ENCODE peak calls at places on chromosomes 12 and 14, in ten cellular contexts. One of them, this sample, is unnamed.

GRCh38 chr14:102221026-102221425 is 81.3 kb downstream of the WDR20 start:
- DNase-seq in tibial artery: no peak
- DNase-seq in H1: no peak
- DNase-seq in HCT116: no peak
- DNase-seq in neural progenitor cell: no peak
- DNase-seq in foreskin fibroblast: peak
- DNase-seq in PC-3: peak
- DNase-seq in fibroblast of the aortic adventitia: no peak
- DNase-seq in SK-N-SH: no peak
- DNase-seq in AG04449: no peak
- DNase-seq in this sample: no peak

GRCh38 chr12:118061876-118062791 is 1.2 kb upstream of the WSB2 start:
- DNase-seq in PC-3: peak
- DNase-seq in HCT116: no peak
- DNase-seq in AG04449: no peak
- DNase-seq in H1: no peak
- DNase-seq in tibial artery: peak
- DNase-seq in fibroblast of the aortic adventitia: peak
- DNase-seq in neural progenitor cell: peak
- DNase-seq in SK-N-SH: peak
- DNase-seq in foreskin fibroblast: peak
- DNase-seq in this sample: no peak

GRCh38 chr14:81465507-81466228 is 65.5 kb upstream of the STON2 start:
- DNase-seq in tibial artery: no peak
- DNase-seq in AG04449: no peak
- DNase-seq in neural progenitor cell: no peak
- DNase-seq in H1: no peak
- DNase-seq in foreskin fibroblast: no peak
- DNase-seq in fibroblast of the aortic adventitia: no peak
- DNase-seq in SK-N-SH: no peak
- DNase-seq in HCT116: no peak
- DNase-seq in PC-3: no peak
- DNase-seq in this sample: no peak

GRCh38 chr14:104903990-104904389 is 20.7 kb upstream of the PLD4 start:
- DNase-seq in SK-N-SH: no peak
- DNase-seq in neural progenitor cell: no peak
- DNase-seq in PC-3: no peak
- DNase-seq in tibial artery: no peak
- DNase-seq in foreskin fibroblast: no peak
- DNase-seq in fibroblast of the aortic adventitia: no peak
- DNase-seq in AG04449: no peak
- DNase-seq in HCT116: no peak
- DNase-seq in H1: no peak
- DNase-seq in this sample: no peak

GRCh38 chr12:96397756-96398421 is 2.4 kb downstream of the CDK17 start:
- DNase-seq in SK-N-SH: no peak
- DNase-seq in tibial artery: no peak
- DNase-seq in AG04449: no peak
- DNase-seq in H1: no peak
- DNase-seq in neural progenitor cell: no peak
- DNase-seq in foreskin fibroblast: no peak
- DNase-seq in HCT116: no peak
- DNase-seq in fibroblast of the aortic adventitia: peak
- DNase-seq in PC-3: peak
- DNase-seq in this sample: no peak

GRCh38 chr12:738712-739111 is 13.7 kb upstream of the WNK1 start:
- DNase-seq in AG04449: no peak
- DNase-seq in PC-3: no peak
- DNase-seq in SK-N-SH: peak
- DNase-seq in neural progenitor cell: no peak
- DNase-seq in H1: no peak
- DNase-seq in foreskin fibroblast: no peak
- DNase-seq in HCT116: no peak
- DNase-seq in tibial artery: no peak
- DNase-seq in fibroblast of the aortic adventitia: no peak
- DNase-seq in this sample: no peak

GRCh38 chr14:26984318-26985177 is 386.7 kb upstream of the NOVA1 start:
- DNase-seq in neural progenitor cell: peak
- DNase-seq in PC-3: peak
- DNase-seq in HCT116: peak
- DNase-seq in tibial artery: peak
- DNase-seq in SK-N-SH: peak
- DNase-seq in H1: peak
- DNase-seq in fibroblast of the aortic adventitia: peak
- DNase-seq in foreskin fibroblast: peak
- DNase-seq in AG04449: no peak
- DNase-seq in this sample: peak

GRCh38 chr12:85036241-85036707 is at the start of the genes LRRIQ1 and TSPAN19:
- DNase-seq in tibial artery: peak
- DNase-seq in neural progenitor cell: peak
- DNase-seq in PC-3: peak
- DNase-seq in fibroblast of the aortic adventitia: peak
- DNase-seq in AG04449: peak
- DNase-seq in H1: peak
- DNase-seq in foreskin fibroblast: peak
- DNase-seq in SK-N-SH: peak
- DNase-seq in HCT116: peak
- DNase-seq in this sample: peak

GRCh38 chr12:106446429-106447092 is 89.0 kb downstream of the POLR3B start:
- DNase-seq in neural progenitor cell: peak
- DNase-seq in PC-3: no peak
- DNase-seq in tibial artery: no peak
- DNase-seq in foreskin fibroblast: no peak
- DNase-seq in H1: no peak
- DNase-seq in HCT116: no peak
- DNase-seq in SK-N-SH: no peak
- DNase-seq in fibroblast of the aortic adventitia: no peak
- DNase-seq in AG04449: no peak
- DNase-seq in this sample: no peak

GRCh38 chr12:102095677-102096263 is 24.1 kb downstream of the NUP37 start:
- DNase-seq in H1: no peak
- DNase-seq in SK-N-SH: peak
- DNase-seq in HCT116: no peak
- DNase-seq in PC-3: peak
- DNase-seq in neural progenitor cell: peak
- DNase-seq in AG04449: no peak
- DNase-seq in foreskin fibroblast: peak
- DNase-seq in fibroblast of the aortic adventitia: peak
- DNase-seq in tibial artery: no peak
- DNase-seq in this sample: peak

GRCh38 chr12:32155911-32156585 is 49.4 kb downstream of the BICD1 start:
- DNase-seq in PC-3: no peak
- DNase-seq in neural progenitor cell: no peak
- DNase-seq in tibial artery: no peak
- DNase-seq in foreskin fibroblast: peak
- DNase-seq in HCT116: no peak
- DNase-seq in fibroblast of the aortic adventitia: no peak
- DNase-seq in SK-N-SH: peak
- DNase-seq in AG04449: no peak
- DNase-seq in H1: no peak
- DNase-seq in this sample: no peak

GRCh38 chr14:22657861-22658260 is 13.7 kb upstream of the OR6J1 start:
- DNase-seq in tibial artery: no peak
- DNase-seq in H1: no peak
- DNase-seq in PC-3: peak
- DNase-seq in neural progenitor cell: peak
- DNase-seq in foreskin fibroblast: peak
- DNase-seq in AG04449: no peak
- DNase-seq in SK-N-SH: no peak
- DNase-seq in fibroblast of the aortic adventitia: peak
- DNase-seq in HCT116: no peak
- DNase-seq in this sample: no peak

GRCh38 chr12:63036974-63037335 is 102.0 kb upstream of the PPM1H start:
- DNase-seq in tibial artery: no peak
- DNase-seq in PC-3: no peak
- DNase-seq in foreskin fibroblast: no peak
- DNase-seq in HCT116: no peak
- DNase-seq in fibroblast of the aortic adventitia: no peak
- DNase-seq in AG04449: no peak
- DNase-seq in SK-N-SH: no peak
- DNase-seq in H1: no peak
- DNase-seq in neural progenitor cell: no peak
- DNase-seq in this sample: no peak

GRCh38 chr12:132640936-132641335 is 22.4 kb downstream of the P2RX2 start:
- DNase-seq in AG04449: no peak
- DNase-seq in fibroblast of the aortic adventitia: no peak
- DNase-seq in tibial artery: no peak
- DNase-seq in PC-3: no peak
- DNase-seq in HCT116: no peak
- DNase-seq in neural progenitor cell: no peak
- DNase-seq in foreskin fibroblast: no peak
- DNase-seq in H1: no peak
- DNase-seq in SK-N-SH: no peak
- DNase-seq in this sample: no peak

DNA sequence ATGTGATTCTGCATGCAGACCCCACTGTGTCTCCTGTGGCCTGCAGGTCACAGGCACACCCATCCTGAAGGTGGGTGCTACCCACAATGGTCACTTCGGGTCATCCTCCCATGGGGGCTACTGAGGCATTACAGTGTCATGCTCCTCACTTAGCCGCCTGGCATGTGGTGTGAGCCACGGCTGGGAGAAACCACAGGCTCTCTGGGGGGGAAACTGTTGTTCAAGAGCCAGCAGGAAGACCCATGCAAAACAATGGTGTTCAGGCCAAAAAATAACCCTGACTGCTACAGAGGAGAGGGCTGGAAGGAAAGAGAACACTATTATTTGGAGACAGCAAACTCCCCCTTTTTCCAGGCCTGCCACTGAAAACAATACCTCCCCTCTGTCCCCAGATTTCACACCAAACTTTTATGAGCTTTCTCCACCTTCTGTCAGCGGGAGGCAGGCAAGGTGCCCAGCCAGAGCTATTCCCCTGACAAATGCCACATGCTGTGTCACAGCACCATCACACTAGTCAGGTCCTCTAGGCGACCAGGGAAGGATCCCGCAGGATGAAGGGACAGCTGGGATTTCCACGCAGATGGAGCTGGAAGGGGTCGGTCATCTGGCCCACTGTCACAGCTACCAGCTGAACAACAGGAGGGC is 83.7 kb downstream of the CHGA start:
- DNase-seq in neural progenitor cell: no peak
- DNase-seq in AG04449: no peak
- DNase-seq in PC-3: no peak
- DNase-seq in SK-N-SH: no peak
- DNase-seq in H1: no peak
- DNase-seq in HCT116: no peak
- DNase-seq in fibroblast of the aortic adventitia: peak
- DNase-seq in tibial artery: no peak
- DNase-seq in foreskin fibroblast: no peak
- DNase-seq in this sample: no peak
- H3K4me3 ChIP-seq in neural progenitor cell: no peak
- H3K4me3 ChIP-seq in AG04449: no peak
- H3K4me3 ChIP-seq in PC-3: no peak
- H3K4me3 ChIP-seq in SK-N-SH: no peak
- H3K4me3 ChIP-seq in H1: no peak
- H3K4me3 ChIP-seq in HCT116: no peak
- H3K4me3 ChIP-seq in fibroblast of the aortic adventitia: no peak
- H3K4me3 ChIP-seq in tibial artery: no peak
- H3K4me3 ChIP-seq in foreskin fibroblast: no peak
- H3K4me3 ChIP-seq in this sample: no peak

GRCh38 chr14:36346052-36346451 is 25.6 kb upstream of the MBIP start:
- DNase-seq in foreskin fibroblast: no peak
- DNase-seq in PC-3: no peak
- DNase-seq in fibroblast of the aortic adventitia: no peak
- DNase-seq in neural progenitor cell: no peak
- DNase-seq in tibial artery: no peak
- DNase-seq in H1: no peak
- DNase-seq in SK-N-SH: no peak
- DNase-seq in AG04449: no peak
- DNase-seq in HCT116: no peak
- DNase-seq in this sample: no peak
- H3K4me3 ChIP-seq in foreskin fibroblast: no peak
- H3K4me3 ChIP-seq in PC-3: no peak
- H3K4me3 ChIP-seq in fibroblast of the aortic adventitia: no peak
- H3K4me3 ChIP-seq in neural progenitor cell: no peak
- H3K4me3 ChIP-seq in tibial artery: no peak
- H3K4me3 ChIP-seq in H1: no peak
- H3K4me3 ChIP-seq in SK-N-SH: no peak
- H3K4me3 ChIP-seq in AG04449: no peak
- H3K4me3 ChIP-seq in HCT116: no peak
- H3K4me3 ChIP-seq in this sample: no peak

GRCh38 chr14:20988717-20989116 is 1.1 kb upstream of the METTL17 start:
- DNase-seq in HCT116: no peak
- DNase-seq in foreskin fibroblast: peak
- DNase-seq in AG04449: no peak
- DNase-seq in SK-N-SH: no peak
- DNase-seq in neural progenitor cell: no peak
- DNase-seq in PC-3: no peak
- DNase-seq in fibroblast of the aortic adventitia: no peak
- DNase-seq in tibial artery: no peak
- DNase-seq in H1: no peak
- DNase-seq in this sample: no peak
- H3K4me3 ChIP-seq in HCT116: no peak
- H3K4me3 ChIP-seq in foreskin fibroblast: no peak
- H3K4me3 ChIP-seq in AG04449: peak
- H3K4me3 ChIP-seq in SK-N-SH: no peak
- H3K4me3 ChIP-seq in neural progenitor cell: peak
- H3K4me3 ChIP-seq in PC-3: peak
- H3K4me3 ChIP-seq in fibroblast of the aortic adventitia: no peak
- H3K4me3 ChIP-seq in tibial artery: peak
- H3K4me3 ChIP-seq in H1: no peak
- H3K4me3 ChIP-seq in this sample: no peak

GRCh38 chr12:121060149-121061001 is 21.3 kb upstream of the OASL start:
- DNase-seq in PC-3: peak
- DNase-seq in H1: peak
- DNase-seq in HCT116: peak
- DNase-seq in fibroblast of the aortic adventitia: peak
- DNase-seq in neural progenitor cell: peak
- DNase-seq in AG04449: no peak
- DNase-seq in foreskin fibroblast: peak
- DNase-seq in SK-N-SH: peak
- DNase-seq in tibial artery: no peak
- DNase-seq in this sample: no peak
- H3K4me3 ChIP-seq in PC-3: peak
- H3K4me3 ChIP-seq in H1: no peak
- H3K4me3 ChIP-seq in HCT116: peak
- H3K4me3 ChIP-seq in fibroblast of the aortic adventitia: peak
- H3K4me3 ChIP-seq in neural progenitor cell: no peak
- H3K4me3 ChIP-seq in AG04449: peak
- H3K4me3 ChIP-seq in foreskin fibroblast: peak
- H3K4me3 ChIP-seq in SK-N-SH: no peak
- H3K4me3 ChIP-seq in tibial artery: peak
- H3K4me3 ChIP-seq in this sample: peak

This sample was measured in skeletal muscle cell.